ENCODE peak calls at places on chromosomes 7 and 10, in four cellular contexts. T is K562; X is CD8-positive, alpha-beta memory T cell; C is psoas muscle. U is an unnamed sample.

GRCh38 chr7:20206104-20206896 is 10.9 kb downstream of the MACC1 start:
- DNase-seq in T (no peak), X (no peak), C (no peak), U (no peak)

GRCh38 chr7:41786943-41787342 is 84.1 kb upstream of the INHBA start:
- DNase-seq in T (no peak), X (no peak), C (no peak), U (no peak)

GRCh38 chr10:75954486-75954885 is 523.1 kb downstream of the LRMDA start:
- DNase-seq in T (no peak), X (no peak), C (no peak), U (no peak)

GRCh38 chr10:109895095-109895818 is 28.1 kb downstream of the XPNPEP1 start:
- DNase-seq in T (no peak), X (no peak), C (peak), U (no peak)

GRCh38 chr10:92627845-92628480 is 35.0 kb downstream of the KIF11 start:
- DNase-seq in T (no peak), X (no peak), C (no peak), U (no peak)

GRCh38 chr7:115249080-115249479 is 327.2 kb downstream of the MDFIC start:
- DNase-seq in T (no peak), X (no peak), C (no peak), U (no peak)

GRCh38 chr10:107059872-107060271 is 104.6 kb downstream of the SORCS1 start:
- DNase-seq in T (peak), X (no peak), C (no peak), U (no peak)

GRCh38 chr10:132504501-132505272 is 32.9 kb upstream of the INPP5A start:
- DNase-seq in T (no peak), X (no peak), C (no peak), U (no peak)

GRCh38 chr10:14253079-14253478 is 77.6 kb downstream of the FRMD4A start:
- DNase-seq in T (no peak), X (no peak), C (no peak), U (no peak)

GRCh38 chr7:84624927-84625326 is 430.3 kb upstream of the SEMA3A start:
- DNase-seq in T (no peak), X (no peak), C (no peak), U (no peak)

GRCh38 chr7:131196808-131197207 is 130.9 kb upstream of the MKLN1 start:
- DNase-seq in T (no peak), X (no peak), C (no peak), U (no peak)

GRCh38 chr10:103259989-103260388 is 14.3 kb downstream of the RPEL1 start:
- DNase-seq in T (no peak), X (no peak), C (no peak), U (no peak)

GRCh38 chr7:2326960-2327359 is 12.7 kb upstream of the SNX8 start:
- DNase-seq in T (no peak), X (no peak), C (no peak), U (no peak)

GRCh38 chr10:70943806-70944466 is 55.6 kb upstream of the PCBD1 start:
- DNase-seq in T (no peak), X (no peak), C (no peak), U (no peak)

GRCh38 chr7:633381-634018 is 93.0 kb upstream of the DNAAF5 start:
- DNase-seq in T (no peak), X (no peak), C (no peak), U (no peak)

GRCh38 chr10:110002801-110003523 is 4.8 kb upstream of the ADD3 start:
- DNase-seq in T (no peak), X (no peak), C (no peak), U (no peak)

GRCh38 chr7:88230646-88231045 is 10.8 kb upstream of the SRI start:
- DNase-seq in T (no peak), X (no peak), C (no peak), U (no peak)

GRCh38 chr10:16950686-16951681 is 133.8 kb upstream of the RSU1 start:
- DNase-seq in T (peak), X (no peak), C (no peak), U (peak)

GRCh38 chr10:77629775-77630565 is 7.6 kb downstream of the KCNMA1 start:
- DNase-seq in T (no peak), X (no peak), C (no peak), U (no peak)

GRCh38 chr10:35885076-35885475 is 243.0 kb upstream of the FZD8 start:
- DNase-seq in T (no peak), X (no peak), C (no peak), U (no peak)

GRCh38 chr7:7537711-7538110 is 2.0 kb upstream of the COL28A1 start:
- DNase-seq in T (no peak), X (no peak), C (no peak), U (no peak)

GRCh38 chr10:121085386-121085785 is 234.2 kb downstream of the WDR11 start:
- DNase-seq in T (no peak), X (no peak), C (no peak), U (no peak)

GRCh38 chr7:87599336-87599735 is 1.3 kb downstream of the ABCB1 start:
- DNase-seq in T (no peak), X (peak), C (no peak), U (no peak)

GRCh38 chr7:41003031-41003925 is 699.6 kb downstream of the INHBA start:
- DNase-seq in T (peak), X (no peak), C (peak), U (no peak)

GRCh38 chr10:28663576-28664368 is 13.5 kb upstream of the BAMBI start:
- DNase-seq in T (peak), X (peak), C (peak), U (peak)

GRCh38 chr10:6743291-6743849 is 163.3 kb upstream of the PRKCQ start:
- DNase-seq in T (no peak), X (no peak), C (no peak), U (no peak)

GRCh38 chr10:14806318-14806717 is 31.5 kb downstream of the CDNF start:
- DNase-seq in T (no peak), X (no peak), C (no peak), U (no peak)

GRCh38 chr7:4093492-4093891 is 588.6 kb upstream of the FOXK1 start:
- DNase-seq in T (no peak), X (no peak), C (no peak), U (no peak)

GRCh38 chr10:77877461-77878344 is 48.9 kb downstream of the DLG5 start:
- DNase-seq in T (no peak), X (peak), C (peak), U (no peak)

GRCh38 chr10:30017576-30017975 is 41.8 kb downstream of the JCAD start:
- DNase-seq in T (no peak), X (no peak), C (no peak), U (no peak)

GRCh38 chr10:35074266-35074665 is 15.9 kb downstream of the CUL2 start:
- DNase-seq in T (no peak), X (no peak), C (no peak), U (no peak)

GRCh38 chr10:117734626-117735405 is 192.3 kb downstream of the EMX2 start:
- DNase-seq in T (no peak), X (no peak), C (no peak), U (no peak)

GRCh38 chr10:72336259-72337038 is 18.3 kb downstream of the DNAJB12 start:
- DNase-seq in T (no peak), X (no peak), C (no peak), U (no peak)

GRCh38 chr10:90342480-90342879 is 515.4 kb downstream of the HTR7 start:
- DNase-seq in T (no peak), X (no peak), C (no peak), U (no peak)

GRCh38 chr7:94497874-94498670 is 11.5 kb upstream of the CASD1 start:
- DNase-seq in T (no peak), X (no peak), C (no peak), U (no peak)

GRCh38 chr10:62638062-62638477 is 166.4 kb upstream of the ADO start:
- DNase-seq in T (no peak), X (no peak), C (no peak), U (no peak)

GRCh38 chr10:132065491-132066105 is at the start of gene JAKMIP3:
- DNase-seq in T (no peak), X (no peak), C (peak), U (peak)

GRCh38 chr7:50781371-50781770 is 1.3 kb downstream of the GRB10 start:
- DNase-seq in T (no peak), X (no peak), C (no peak), U (no peak)

GRCh38 chr10:102904337-102904736 is 13.8 kb upstream of the CNNM2 start:
- DNase-seq in T (no peak), X (no peak), C (no peak), U (no peak)

DNA sequence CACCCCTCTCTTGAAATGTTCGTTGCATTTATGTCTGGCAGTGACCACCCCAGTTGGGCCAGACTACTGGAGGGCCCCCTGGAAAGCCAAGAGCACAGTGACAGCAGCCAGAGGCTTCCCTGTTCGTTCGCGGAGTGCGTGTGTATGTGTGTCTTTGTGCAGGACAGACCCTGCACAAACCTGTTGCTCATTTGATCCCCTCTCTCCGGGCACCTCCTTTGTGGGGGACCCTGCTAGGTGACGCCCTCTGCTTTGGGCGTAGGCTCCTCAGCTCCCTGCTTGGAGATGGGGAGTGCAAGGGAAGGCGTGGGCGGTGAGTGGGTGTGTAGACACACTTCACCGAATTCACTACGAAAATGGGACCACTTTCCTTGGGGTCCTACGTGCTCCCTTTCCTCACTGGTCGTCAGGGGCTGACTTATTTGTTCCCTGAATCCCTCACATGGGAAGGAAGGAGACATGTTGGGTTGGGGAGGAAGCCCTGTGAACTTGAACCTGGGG is 38.7 kb downstream of the AGAP3 start:
- DNase-seq in T (no peak), X (no peak), C (no peak), U (no peak)
- H3K27ac ChIP-seq in T (no peak), X (no peak), C (no peak), U (no peak)

GRCh38 chr7:71255537-71256178 is 123.7 kb downstream of the GALNT17 start:
- DNase-seq in T (no peak), X (no peak), C (no peak), U (no peak)
- H3K27ac ChIP-seq in T (no peak), X (no peak), C (no peak), U (no peak)

DNA sequence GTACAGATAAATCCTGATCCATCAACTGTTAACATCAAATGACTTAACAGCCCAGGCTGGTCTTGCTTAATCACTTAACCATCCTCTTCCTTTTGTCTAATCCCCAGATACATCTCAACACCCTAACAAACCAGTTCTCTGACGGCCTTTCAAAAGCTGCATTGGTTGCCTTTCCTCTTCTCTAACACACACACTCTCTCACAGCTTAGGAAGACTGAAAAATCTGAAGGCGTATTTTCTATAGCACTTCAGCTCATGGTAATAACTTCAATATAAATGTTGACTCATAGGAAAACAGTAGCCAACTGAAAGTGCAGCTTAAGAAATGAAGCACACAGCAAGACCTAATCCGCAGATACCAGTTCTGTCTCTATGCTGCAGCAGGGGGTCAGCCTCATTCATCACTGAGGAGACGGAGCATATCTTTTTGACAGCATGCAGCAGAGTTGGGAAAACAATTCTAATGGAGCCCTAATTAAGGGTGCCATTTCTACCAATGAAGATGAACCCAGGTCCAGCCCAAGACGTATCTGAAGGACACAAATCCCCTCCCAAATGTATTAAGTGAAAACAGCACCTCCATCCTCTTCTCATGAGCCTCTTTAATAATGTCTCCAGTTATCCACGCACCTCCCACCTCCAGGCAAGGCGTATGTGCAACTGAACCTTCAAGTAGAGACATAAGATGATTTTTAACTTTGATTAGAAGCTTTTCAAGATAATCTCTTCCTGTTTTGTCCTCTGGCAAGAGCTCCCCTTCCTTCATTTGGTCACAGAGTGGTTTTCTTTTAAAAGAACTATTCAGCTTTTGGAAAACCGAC is 211.7 kb upstream of the NFE2L3 start:
- DNase-seq in T (no peak), X (no peak), C (no peak), U (no peak)
- H3K27ac ChIP-seq in T (peak), X (no peak), C (no peak), U (no peak)

GRCh38 chr7:16970732-16971495 is 89.1 kb upstream of the AGR3 start:
- DNase-seq in T (no peak), X (no peak), C (no peak), U (no peak)

GRCh38 chr7:16962986-16963385 is 81.2 kb upstream of the AGR3 start:
- DNase-seq in T (no peak), X (no peak), C (no peak), U (no peak)

GRCh38 chr7:16961650-16962049 is 79.9 kb upstream of the AGR3 start:
- DNase-seq in T (no peak), X (no peak), C (no peak), U (no peak)

DNA sequence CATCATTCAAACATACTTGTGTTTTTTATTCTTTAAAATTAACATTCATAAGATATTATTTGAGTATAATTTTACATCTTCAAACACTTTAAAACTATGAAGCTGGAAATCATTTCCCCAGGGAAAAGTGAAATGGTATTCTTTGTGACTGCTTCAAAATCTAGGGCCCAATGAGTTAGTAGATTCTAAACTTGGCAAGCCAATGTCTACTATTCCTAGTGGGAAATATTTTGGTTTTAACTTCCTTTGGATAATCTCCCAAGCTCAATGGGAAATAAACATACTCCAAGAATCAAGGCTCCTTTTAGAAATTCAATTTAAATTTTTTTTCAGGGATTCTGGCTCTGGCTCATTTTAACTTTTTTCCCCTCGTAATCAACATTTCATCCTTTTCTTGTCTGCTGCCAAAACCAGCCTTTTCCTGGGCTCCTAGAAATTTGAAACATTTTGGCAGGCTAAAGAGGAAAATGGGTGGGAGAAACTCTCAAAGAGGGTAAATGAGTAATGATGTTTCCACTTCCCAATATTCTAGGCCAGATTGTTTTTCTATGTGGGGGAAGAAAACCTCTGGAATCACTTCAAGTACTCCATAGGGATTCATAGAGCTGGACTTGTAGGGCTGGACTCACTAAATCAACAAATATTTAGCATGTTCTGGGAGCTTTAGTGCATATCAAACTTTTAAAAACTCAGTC is 85.5 kb upstream of the AGR3 start:
- DNase-seq in T (no peak), X (no peak), C (no peak), U (no peak)
- H3K27ac ChIP-seq in T (no peak), X (no peak), C (peak), U (no peak)

DNA sequence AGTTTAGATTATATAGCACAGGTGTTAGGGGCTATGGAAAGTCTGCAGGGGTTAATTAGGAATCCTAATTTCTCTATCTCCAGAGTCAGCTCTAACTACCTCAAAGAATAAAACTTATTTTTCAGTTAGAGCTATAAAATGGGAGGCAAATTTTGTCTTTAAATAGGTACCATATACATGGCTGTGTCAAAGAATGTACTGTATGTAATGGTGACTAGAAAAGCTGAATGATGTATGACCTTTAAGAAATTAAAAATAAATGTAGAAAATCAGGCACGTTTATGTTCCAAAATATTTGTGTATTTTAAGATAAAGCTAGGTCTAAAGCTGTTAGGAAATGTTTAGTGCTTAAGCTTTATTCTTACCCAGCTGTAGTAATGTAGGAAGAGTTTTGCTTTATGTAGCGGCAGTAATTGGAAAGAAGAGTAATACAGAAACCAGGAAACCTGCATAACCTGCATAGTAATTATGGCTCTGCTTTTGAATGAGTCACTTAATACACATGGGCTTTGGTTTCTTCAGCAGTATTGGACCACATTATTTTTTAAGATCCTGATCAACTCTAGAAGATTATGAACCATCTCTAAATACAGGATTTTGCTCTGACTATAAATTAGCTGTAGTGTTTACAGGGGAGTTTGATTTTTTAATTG is 85.0 kb downstream of the KMT2E start:
- DNase-seq in T (no peak), X (no peak), C (no peak), U (no peak)
- H3K27ac ChIP-seq in T (no peak), X (no peak), C (peak), U (no peak)

DNA sequence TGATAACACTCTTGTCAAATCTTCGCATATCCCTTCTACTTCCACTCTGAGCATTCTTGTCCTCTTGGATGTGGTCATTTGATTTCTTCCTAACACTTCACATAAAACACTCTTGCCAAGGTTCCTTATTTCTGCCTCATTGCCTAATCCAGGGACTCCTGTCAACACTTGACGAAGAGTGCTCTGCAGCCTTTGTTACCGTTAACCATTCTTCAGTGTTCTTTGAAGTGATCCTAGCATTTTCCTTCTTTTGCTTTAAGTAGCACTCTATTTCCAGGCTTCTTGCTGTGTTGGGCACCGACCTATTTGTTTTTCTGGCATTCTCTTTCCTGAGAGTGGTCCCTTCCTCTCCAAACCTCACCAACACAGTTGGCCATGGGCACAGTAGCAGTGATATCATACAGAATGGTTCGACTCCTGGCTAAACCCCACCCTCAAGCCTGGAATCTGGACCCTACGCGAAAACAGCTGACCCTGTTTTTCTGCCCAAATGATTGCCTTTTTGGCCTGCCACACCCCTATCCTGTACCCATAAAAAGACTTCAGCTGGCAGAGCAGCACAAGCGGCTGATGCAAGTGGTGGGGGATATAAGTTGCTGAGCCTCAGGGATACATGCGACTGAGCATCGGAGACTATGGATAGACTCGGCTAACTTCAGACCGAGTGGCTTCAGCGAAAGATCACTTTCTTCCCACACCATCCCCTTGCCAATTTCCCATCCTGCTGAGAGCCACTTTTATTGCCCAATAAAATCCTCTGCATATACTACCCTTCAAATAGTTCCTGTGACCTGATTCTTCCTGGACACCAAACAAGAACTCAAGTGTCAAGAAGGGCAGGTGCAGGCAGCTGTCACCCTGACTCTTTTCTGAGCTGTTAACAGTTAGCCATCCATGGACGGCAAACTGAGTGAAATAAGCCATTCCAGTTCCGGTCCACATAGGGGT is 820.6 kb downstream of the CCSER2 start:
- DNase-seq in T (no peak), X (no peak), C (no peak), U (no peak)
- H3K27ac ChIP-seq in T (no peak), X (no peak), C (no peak), U (no peak)